ENCODE peak calls at places on chromosomes 4 and X, in eight cellular contexts. One of them, this sample, is unnamed.

GRCh38 chrX:111652719-111653118 is 28.3 kb upstream of the ALG13 start:
- DNase-seq in retina: no peak
- DNase-seq in NCI-H1092: peak; percentile 1
- DNase-seq in activated T-cell treated with anti-CD3 and anti-CD28 coated beads for 48 hours: no peak
- DNase-seq in activated gamma-delta T cell: no peak
- DNase-seq in bronchial epithelial cell: peak; percentile 22
- DNase-seq in NCI-H1694 treated with DMSO at 0.1 percent for 48 hours: peak; percentile 40
- DNase-seq in mesothelial cell of epicardium: no peak
- DNase-seq in this sample: no peak

GRCh38 chr4:73213917-73214663 is 44.5 kb downstream of the ANKRD17 start:
- DNase-seq in retina: no peak
- DNase-seq in NCI-H1092: no peak
- DNase-seq in activated T-cell treated with anti-CD3 and anti-CD28 coated beads for 48 hours: no peak
- DNase-seq in activated gamma-delta T cell: no peak
- DNase-seq in bronchial epithelial cell: peak; percentile 39
- DNase-seq in NCI-H1694 treated with DMSO at 0.1 percent for 48 hours: no peak
- DNase-seq in mesothelial cell of epicardium: no peak
- DNase-seq in this sample: no peak

GRCh38 chrX:150730719-150731118 is 37.5 kb downstream of the MTMR1 start:
- DNase-seq in retina: no peak
- DNase-seq in NCI-H1092: no peak
- DNase-seq in activated T-cell treated with anti-CD3 and anti-CD28 coated beads for 48 hours: no peak
- DNase-seq in activated gamma-delta T cell: no peak
- DNase-seq in bronchial epithelial cell: no peak
- DNase-seq in NCI-H1694 treated with DMSO at 0.1 percent for 48 hours: no peak
- DNase-seq in mesothelial cell of epicardium: no peak
- DNase-seq in this sample: no peak

GRCh38 chrX:24838624-24839023 is 144.9 kb downstream of the POLA1 start:
- DNase-seq in retina: peak; percentile 38
- DNase-seq in NCI-H1092: no peak
- DNase-seq in activated T-cell treated with anti-CD3 and anti-CD28 coated beads for 48 hours: no peak
- DNase-seq in activated gamma-delta T cell: no peak
- DNase-seq in bronchial epithelial cell: peak; percentile 21
- DNase-seq in NCI-H1694 treated with DMSO at 0.1 percent for 48 hours: no peak
- DNase-seq in mesothelial cell of epicardium: no peak
- DNase-seq in this sample: no peak

GRCh38 chr4:27397886-27398285 is 537.2 kb downstream of the STIM2 start:
- DNase-seq in retina: no peak
- DNase-seq in NCI-H1092: no peak
- DNase-seq in activated T-cell treated with anti-CD3 and anti-CD28 coated beads for 48 hours: no peak
- DNase-seq in activated gamma-delta T cell: no peak
- DNase-seq in bronchial epithelial cell: peak; percentile 75
- DNase-seq in NCI-H1694 treated with DMSO at 0.1 percent for 48 hours: no peak
- DNase-seq in mesothelial cell of epicardium: no peak
- DNase-seq in this sample: no peak

GRCh38 chr4:8345946-8346814 is 76.6 kb downstream of the HTRA3 start:
- DNase-seq in retina: no peak
- DNase-seq in NCI-H1092: no peak
- DNase-seq in activated T-cell treated with anti-CD3 and anti-CD28 coated beads for 48 hours: no peak
- DNase-seq in activated gamma-delta T cell: no peak
- DNase-seq in bronchial epithelial cell: no peak
- DNase-seq in NCI-H1694 treated with DMSO at 0.1 percent for 48 hours: no peak
- DNase-seq in mesothelial cell of epicardium: no peak
- DNase-seq in this sample: no peak

GRCh38 chrX:19840899-19841648 is 46.3 kb downstream of the SH3KBP1 start:
- DNase-seq in retina: no peak
- DNase-seq in NCI-H1092: no peak
- DNase-seq in activated T-cell treated with anti-CD3 and anti-CD28 coated beads for 48 hours: peak; percentile 22
- DNase-seq in activated gamma-delta T cell: no peak
- DNase-seq in bronchial epithelial cell: no peak
- DNase-seq in NCI-H1694 treated with DMSO at 0.1 percent for 48 hours: no peak
- DNase-seq in mesothelial cell of epicardium: no peak
- DNase-seq in this sample: no peak

GRCh38 chr4:60718874-60719273 is 481.3 kb upstream of the ADGRL3 start:
- DNase-seq in retina: no peak
- DNase-seq in NCI-H1092: no peak
- DNase-seq in activated T-cell treated with anti-CD3 and anti-CD28 coated beads for 48 hours: no peak
- DNase-seq in activated gamma-delta T cell: no peak
- DNase-seq in bronchial epithelial cell: no peak
- DNase-seq in NCI-H1694 treated with DMSO at 0.1 percent for 48 hours: no peak
- DNase-seq in mesothelial cell of epicardium: no peak
- DNase-seq in this sample: no peak

GRCh38 chr4:174873931-174874330 is 44.2 kb upstream of the ADAM29 start:
- DNase-seq in retina: no peak
- DNase-seq in NCI-H1092: peak; percentile 53
- DNase-seq in activated T-cell treated with anti-CD3 and anti-CD28 coated beads for 48 hours: no peak
- DNase-seq in activated gamma-delta T cell: no peak
- DNase-seq in bronchial epithelial cell: peak; percentile 13
- DNase-seq in NCI-H1694 treated with DMSO at 0.1 percent for 48 hours: no peak
- DNase-seq in mesothelial cell of epicardium: no peak
- DNase-seq in this sample: no peak

GRCh38 chr4:165684177-165684870 is 188.7 kb upstream of the TLL1 start:
- DNase-seq in retina: peak; percentile 13
- DNase-seq in NCI-H1092: no peak
- DNase-seq in activated T-cell treated with anti-CD3 and anti-CD28 coated beads for 48 hours: no peak
- DNase-seq in activated gamma-delta T cell: no peak
- DNase-seq in bronchial epithelial cell: peak; percentile 93
- DNase-seq in NCI-H1694 treated with DMSO at 0.1 percent for 48 hours: no peak
- DNase-seq in mesothelial cell of epicardium: no peak
- DNase-seq in this sample: no peak

GRCh38 chr4:62709618-62710252 is 1509.6 kb downstream of the ADGRL3 start:
- DNase-seq in retina: peak; percentile 54
- DNase-seq in NCI-H1092: peak; percentile 55
- DNase-seq in activated T-cell treated with anti-CD3 and anti-CD28 coated beads for 48 hours: no peak
- DNase-seq in activated gamma-delta T cell: no peak
- DNase-seq in bronchial epithelial cell: peak; percentile 17
- DNase-seq in NCI-H1694 treated with DMSO at 0.1 percent for 48 hours: peak; percentile 54
- DNase-seq in mesothelial cell of epicardium: no peak
- DNase-seq in this sample: no peak

GRCh38 chrX:15056044-15056443 is 182.8 kb downstream of the MOSPD2 start:
- DNase-seq in retina: no peak
- DNase-seq in NCI-H1092: no peak
- DNase-seq in activated T-cell treated with anti-CD3 and anti-CD28 coated beads for 48 hours: no peak
- DNase-seq in activated gamma-delta T cell: no peak
- DNase-seq in bronchial epithelial cell: peak; percentile 55
- DNase-seq in NCI-H1694 treated with DMSO at 0.1 percent for 48 hours: no peak
- DNase-seq in mesothelial cell of epicardium: no peak
- DNase-seq in this sample: no peak

This sample was measured in breast epithelium.